ENCODE peak calls at places on chromosome 14, in eight cellular contexts. U, Y, H, P, W, V, J and C are unnamed samples.

GRCh38 chr14:64954491-64955240 is 12.1 kb upstream of the GPX2 start:
- DNase-seq in U (no peak), Y (peak; percentile 50), H (no peak), P (no peak), W (no peak), V (no peak), J (no peak), C (no peak)

GRCh38 chr14:55336161-55336560 is 64.9 kb downstream of the FBXO34 start:
- DNase-seq in U (no peak), Y (no peak), H (no peak), P (no peak), W (no peak), V (no peak), J (no peak), C (peak; percentile 76)

GRCh38 chr14:24362241-24362960 is 5.6 kb upstream of the NFATC4 start:
- DNase-seq in U (no peak), Y (no peak), H (no peak), P (no peak), W (no peak), V (no peak), J (no peak), C (no peak)

GRCh38 chr14:33938131-33938949 is 12.5 kb downstream of the EGLN3 start:
- DNase-seq in U (peak; percentile 47), Y (no peak), H (no peak), P (no peak), W (peak; percentile 84), V (peak; percentile 84), J (peak; percentile 91), C (peak; percentile 68)

GRCh38 chr14:95256776-95257060 is 63.0 kb downstream of the CLMN start:
- DNase-seq in U (no peak), Y (no peak), H (no peak), P (no peak), W (no peak), V (no peak), J (no peak), C (no peak)

GRCh38 chr14:102513899-102514772 is 4.6 kb upstream of the ANKRD9 start:
- DNase-seq in U (no peak), Y (no peak), H (no peak), P (no peak), W (no peak), V (peak; percentile 50), J (no peak), C (no peak)

GRCh38 chr14:69088523-69089445 is 64.1 kb downstream of the DCAF5 start:
- DNase-seq in U (no peak), Y (no peak), H (no peak), P (no peak), W (no peak), V (no peak), J (no peak), C (no peak)

GRCh38 chr14:83559721-83560120 is 1970.2 kb upstream of the FLRT2 start:
- DNase-seq in U (no peak), Y (no peak), H (no peak), P (no peak), W (no peak), V (no peak), J (no peak), C (no peak)

GRCh38 chr14:90382491-90383125 is 14.2 kb upstream of the CALM1 start:
- DNase-seq in U (peak; percentile 49), Y (peak; percentile 91), H (no peak), P (no peak), W (peak; percentile 76), V (peak; percentile 71), J (peak; percentile 69), C (peak; percentile 54)

GRCh38 chr14:104086210-104086660 is 735 bp downstream of the ASPG start:
- DNase-seq in U (no peak), Y (no peak), H (no peak), P (no peak), W (no peak), V (peak; percentile 61), J (peak; percentile 10), C (no peak)

GRCh38 chr14:102579696-102580551 is 12.5 kb upstream of the RCOR1 start:
- DNase-seq in U (no peak), Y (no peak), H (no peak), P (no peak), W (no peak), V (no peak), J (no peak), C (no peak)

GRCh38 chr14:91229743-91230200 is 14.7 kb downstream of the GPR68 start:
- DNase-seq in U (no peak), Y (no peak), H (peak; percentile 75), P (peak; percentile 83), W (no peak), V (peak; percentile 70), J (no peak), C (no peak)

GRCh38 chr14:57748279-57748678 is 117.6 kb downstream of the SLC35F4 start:
- DNase-seq in U (no peak), Y (no peak), H (no peak), P (no peak), W (no peak), V (no peak), J (no peak), C (no peak)

GRCh38 chr14:101197595-101198397 is 294.3 kb upstream of the RTL1 start:
- DNase-seq in U (no peak), Y (no peak), H (no peak), P (no peak), W (no peak), V (no peak), J (peak; percentile 8), C (no peak)

GRCh38 chr14:90428676-90429075 is 31.8 kb downstream of the CALM1 start:
- DNase-seq in U (no peak), Y (peak; percentile 54), H (no peak), P (no peak), W (no peak), V (no peak), J (no peak), C (no peak)

GRCh38 chr14:30874120-30874998 is at the start of gene COCH:
- DNase-seq in U (peak; percentile 59), Y (no peak), H (peak; percentile 86), P (peak; percentile 88), W (peak; percentile 74), V (peak; percentile 51), J (peak; percentile 49), C (peak; percentile 71)

GRCh38 chr14:20302042-20302761 is 3.5 kb downstream of the TTC5 start:
- DNase-seq in U (no peak), Y (no peak), H (no peak), P (no peak), W (no peak), V (no peak), J (no peak), C (no peak)

GRCh38 chr14:29028973-29029582 is 262.5 kb downstream of the FOXG1 start:
- DNase-seq in U (peak; percentile 60), Y (no peak), H (no peak), P (no peak), W (peak; percentile 83), V (no peak), J (peak; percentile 18), C (peak; percentile 50)

GRCh38 chr14:31990959-31991541 is 86.1 kb upstream of the ARHGAP5 start:
- DNase-seq in U (no peak), Y (no peak), H (no peak), P (no peak), W (no peak), V (no peak), J (no peak), C (no peak)

GRCh38 chr14:34853041-34853440 is 22.1 kb downstream of the BAZ1A start:
- DNase-seq in U (no peak), Y (no peak), H (no peak), P (no peak), W (no peak), V (no peak), J (no peak), C (no peak)

GRCh38 chr14:103697196-103697595 is 18.1 kb downstream of the XRCC3 start:
- DNase-seq in U (no peak), Y (no peak), H (no peak), P (no peak), W (no peak), V (no peak), J (peak; percentile 5), C (no peak)

GRCh38 chr14:106286697-106287290 is 760.4 kb downstream of the TMEM121 start:
- DNase-seq in U (no peak), Y (no peak), H (peak; percentile 38), P (peak; percentile 55), W (peak; percentile 1), V (peak; percentile 44), J (no peak), C (no peak)
- TF ChIP-seq CTCF in U (no peak), Y (no peak), H (peak; percentile 33), P (peak; percentile 62), W (no peak), V (no peak), J (no peak), C (no peak)

GRCh38 chr14:60734465-60735242 is at the start of gene MNAT1:
- DNase-seq in U (peak; percentile 81), Y (peak; percentile 89), H (peak; percentile 73), P (peak; percentile 59), W (peak; percentile 91), V (peak; percentile 80), J (peak; percentile 79), C (peak; percentile 83)
- TF ChIP-seq CTCF in U (no peak), Y (no peak), H (no peak), P (no peak), W (no peak), V (no peak), J (no peak), C (no peak)

GRCh38 chr14:68079941-68080697 is 260.5 kb downstream of the RAD51B start:
- DNase-seq in U (no peak), Y (no peak), H (no peak), P (no peak), W (no peak), V (no peak), J (no peak), C (no peak)

GRCh38 chr14:68085742-68086141 is 266.2 kb downstream of the RAD51B start:
- DNase-seq in U (peak; percentile 13), Y (no peak), H (no peak), P (no peak), W (no peak), V (no peak), J (no peak), C (no peak)

GRCh38 chr14:68082698-68083291 is 263.2 kb downstream of the RAD51B start:
- DNase-seq in U (no peak), Y (no peak), H (no peak), P (no peak), W (no peak), V (no peak), J (no peak), C (no peak)

GRCh38 chr14:68081489-68081888 is 261.9 kb downstream of the RAD51B start:
- DNase-seq in U (no peak), Y (no peak), H (no peak), P (no peak), W (no peak), V (no peak), J (no peak), C (no peak)

DNA sequence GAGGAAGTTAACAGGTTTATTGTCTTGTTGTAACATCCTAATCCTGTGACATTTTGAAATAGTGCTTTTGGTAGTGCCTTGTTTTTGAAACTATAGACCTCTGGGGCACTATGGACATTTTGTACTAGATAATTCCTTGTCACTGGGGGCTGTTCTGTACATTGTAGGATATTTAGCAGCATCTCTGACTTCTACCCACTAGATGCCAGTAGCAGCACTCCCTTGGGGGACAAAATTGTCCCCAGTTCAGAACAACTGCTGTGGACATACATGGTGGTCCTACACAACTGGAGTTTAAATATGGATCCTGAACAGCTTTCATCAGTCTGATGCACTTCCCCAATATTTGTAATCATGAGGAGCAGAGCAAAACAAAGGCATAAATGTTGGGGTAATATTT is 264.7 kb downstream of the RAD51B start:
- DNase-seq in U (no peak), Y (no peak), H (no peak), P (no peak), W (no peak), V (no peak), J (no peak), C (peak; percentile 22)
- TF ChIP-seq CTCF in U (no peak), Y (no peak), H (no peak), P (peak; percentile 13), W (peak; percentile 62), V (no peak), J (no peak), C (peak; percentile 15)

GRCh38 chr14:38056270-38056669 is 151.4 kb upstream of the SSTR1 start:
- DNase-seq in U (peak; percentile 32), Y (no peak), H (no peak), P (no peak), W (peak; percentile 43), V (no peak), J (no peak), C (no peak)
- TF ChIP-seq CTCF in U (no peak), Y (no peak), H (no peak), P (no peak), W (peak; percentile 56), V (no peak), J (no peak), C (no peak)